ENCODE peak calls at places on chromosomes 13 and 19, in six cellular contexts. T, Y, R, J, Q and M are unnamed samples. For H3K9me3, the result is how much of the 10 kb centered on the place peaks cover.

GRCh38 chr13:110226051-110226562 is 80.8 kb downstream of the COL4A1 start:
- DNase-seq in T (no peak), Y (no peak), R (peak), J (no peak), Q (peak), M (no peak)

GRCh38 chr13:83150616-83151307 is 731.5 kb downstream of the SLITRK1 start:
- DNase-seq in T (no peak), Y (no peak), R (no peak), J (no peak), Q (no peak), M (peak)

GRCh38 chr19:6501740-6502648 is at the start of gene TUBB4A:
- DNase-seq in T (peak), Y (peak), R (no peak), J (no peak), Q (no peak), M (peak)

GRCh38 chr19:5254543-5254942 is 86.1 kb downstream of the PTPRS start:
- DNase-seq in T (no peak), Y (no peak), R (no peak), J (no peak), Q (no peak), M (no peak)

GRCh38 chr13:56869671-56870070 is 271.0 kb upstream of the PRR20A start:
- DNase-seq in T (no peak), Y (no peak), R (no peak), J (no peak), Q (no peak), M (no peak)

GRCh38 chr13:35702316-35702715 is 225.8 kb upstream of the MAB21L1 start:
- DNase-seq in T (no peak), Y (no peak), R (no peak), J (no peak), Q (no peak), M (no peak)

GRCh38 chr19:39590265-39590664 is 12.1 kb upstream of the LGALS13 start:
- DNase-seq in T (no peak), Y (no peak), R (no peak), J (no peak), Q (no peak), M (peak)

GRCh38 chr13:28582225-28582891 is 76.6 kb upstream of the POMP start:
- DNase-seq in T (no peak), Y (no peak), R (no peak), J (no peak), Q (no peak), M (peak)

GRCh38 chr13:69565334-69565733 is 542.3 kb upstream of the ATXN8OS start:
- DNase-seq in T (no peak), Y (no peak), R (peak), J (no peak), Q (no peak), M (peak)

GRCh38 chr13:78978381-78978998 is 319.5 kb upstream of the OBI1 start:
- DNase-seq in T (peak), Y (no peak), R (peak), J (peak), Q (peak), M (peak)

GRCh38 chr13:79741006-79741405 is 260.1 kb downstream of the NDFIP2 start:
- DNase-seq in T (no peak), Y (no peak), R (peak), J (peak), Q (no peak), M (peak)

GRCh38 chr13:49298903-49299605 is 51.3 kb downstream of the CDADC1 start:
- DNase-seq in T (no peak), Y (no peak), R (no peak), J (no peak), Q (no peak), M (no peak)

GRCh38 chr13:112980441-112980840 is 11.4 kb downstream of the MCF2L start:
- DNase-seq in T (no peak), Y (no peak), R (no peak), J (no peak), Q (no peak), M (no peak)

GRCh38 chr13:49649244-49649962 is 21.1 kb downstream of the ARL11 start:
- DNase-seq in T (no peak), Y (no peak), R (peak), J (no peak), Q (peak), M (peak)

GRCh38 chr13:29362849-29363604 is 232.5 kb downstream of the SLC7A1 start:
- DNase-seq in T (peak), Y (no peak), R (peak), J (peak), Q (peak), M (peak)

GRCh38 chr19:54415208-54415900 is at the start of gene TTYH1:
- DNase-seq in T (no peak), Y (no peak), R (no peak), J (no peak), Q (no peak), M (no peak)

GRCh38 chr13:114113961-114114360 is 18.5 kb downstream of the RASA3 start:
- DNase-seq in T (no peak), Y (no peak), R (no peak), J (no peak), Q (no peak), M (no peak)

GRCh38 chr19:55795021-55795420 is 26.1 kb downstream of the RFPL4AL1 start:
- DNase-seq in T (no peak), Y (no peak), R (no peak), J (no peak), Q (no peak), M (no peak)

GRCh38 chr13:112859128-112859816 is 109.7 kb upstream of the MCF2L start:
- DNase-seq in T (no peak), Y (no peak), R (no peak), J (no peak), Q (no peak), M (no peak)

GRCh38 chr19:55652311-55653078 is 2.3 kb upstream of the U2AF2 start:
- DNase-seq in T (no peak), Y (no peak), R (no peak), J (no peak), Q (no peak), M (no peak)

GRCh38 chr19:17922138-17922537 is 10.7 kb upstream of the CCDC124 start:
- DNase-seq in T (no peak), Y (no peak), R (no peak), J (no peak), Q (no peak), M (no peak)

GRCh38 chr19:10852098-10852800 is 4.0 kb downstream of the C19orf38 start:
- DNase-seq in T (no peak), Y (no peak), R (peak), J (peak), Q (peak), M (peak)

GRCh38 chr19:10850631-10851030 is 2.4 kb downstream of the C19orf38 start:
- DNase-seq in T (no peak), Y (no peak), R (no peak), J (no peak), Q (no peak), M (no peak)

GRCh38 chr19:10852941-10853340 is 4.7 kb downstream of the C19orf38 start:
- DNase-seq in T (no peak), Y (no peak), R (no peak), J (no peak), Q (no peak), M (no peak)

GRCh38 chr19:10846500-10847202 is 1.6 kb upstream of the C19orf38 start:
- DNase-seq in T (no peak), Y (no peak), R (no peak), J (no peak), Q (no peak), M (no peak)

GRCh38 chr19:10848208-10848843 is at the start of gene C19orf38:
- DNase-seq in T (no peak), Y (no peak), R (no peak), J (no peak), Q (no peak), M (peak)
- H3K4me3 ChIP-seq in T (no peak), Y (no peak), R (no peak), J (peak), Q (no peak), M (no peak)

DNA sequence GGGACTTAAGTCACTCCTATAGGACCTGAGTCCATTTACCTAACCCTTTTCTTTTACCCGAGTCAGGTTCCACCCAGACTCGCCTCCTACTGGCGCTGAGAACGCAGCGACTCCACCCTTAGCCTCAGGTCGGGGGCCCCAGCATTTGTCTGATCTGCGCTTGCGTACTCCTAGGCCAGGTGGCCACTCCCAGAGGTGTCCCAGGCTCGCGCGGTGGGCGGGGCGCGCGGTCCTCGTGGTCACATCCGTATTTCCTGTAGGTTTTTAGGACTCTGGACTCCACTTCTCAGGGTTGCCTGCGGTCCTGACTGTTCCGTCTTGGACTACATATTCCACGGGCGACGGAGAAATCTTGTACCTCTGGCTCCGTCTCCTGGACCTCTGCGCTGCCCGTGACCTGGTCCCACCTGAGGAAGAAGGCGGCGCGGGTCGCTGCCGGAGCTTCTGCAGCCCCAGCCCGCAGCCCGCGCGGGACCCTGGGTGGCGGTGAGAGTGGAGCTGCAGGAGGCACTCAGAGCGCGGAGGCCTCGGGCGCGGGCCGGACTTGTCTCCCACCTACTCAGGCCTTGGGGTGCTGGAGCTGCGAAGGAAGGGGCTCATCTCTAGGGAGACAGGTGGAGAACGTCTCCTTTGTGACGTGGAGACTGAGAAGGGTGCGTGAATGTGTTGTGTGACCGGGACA is 11.0 kb upstream of the ZNF573 start:
- DNase-seq in T (no peak), Y (no peak), R (no peak), J (no peak), Q (no peak), M (no peak)
- H3K9me3 ChIP-seq in T (under half), Y (half or more), R (under half), J (under half), Q (under half), M (under half)

GRCh38 chr19:3275583-3276340 is 51.3 kb downstream of the CELF5 start:
- DNase-seq in T (peak), Y (peak), R (peak), J (peak), Q (peak), M (peak)

GRCh38 chr19:3275068-3275582 is 50.7 kb downstream of the CELF5 start:
- DNase-seq in T (no peak), Y (no peak), R (no peak), J (no peak), Q (no peak), M (no peak)

GRCh38 chr19:3274245-3275067 is 50.0 kb downstream of the CELF5 start:
- DNase-seq in T (no peak), Y (no peak), R (no peak), J (no peak), Q (no peak), M (no peak)

GRCh38 chr19:3277649-3278048 is 53.2 kb downstream of the CELF5 start:
- DNase-seq in T (no peak), Y (no peak), R (no peak), J (no peak), Q (no peak), M (no peak)

DNA sequence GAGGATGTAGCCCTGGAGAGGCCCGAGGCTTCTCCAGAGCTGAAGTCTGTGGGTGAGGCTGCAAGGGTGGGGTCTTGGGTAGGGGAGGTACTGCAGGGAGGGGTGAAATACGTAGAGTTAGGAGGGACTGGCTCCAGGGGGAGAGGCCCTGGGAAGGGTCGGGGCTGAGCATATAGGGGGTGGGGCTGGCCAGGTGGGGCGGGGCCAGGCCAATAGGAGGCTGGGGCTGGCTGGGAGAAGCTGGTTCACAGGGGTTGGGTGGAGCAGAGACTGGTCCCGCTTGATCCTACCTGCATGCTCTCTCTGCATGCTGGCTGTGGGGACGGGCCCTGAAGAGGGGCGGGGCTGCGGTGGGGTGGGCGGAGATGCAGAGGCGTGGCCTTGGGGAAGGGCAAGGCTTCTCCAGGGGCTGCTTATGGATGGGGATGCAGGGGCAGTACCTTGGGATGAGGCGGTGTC is 51.9 kb downstream of the CELF5 start:
- DNase-seq in T (no peak), Y (no peak), R (no peak), J (no peak), Q (no peak), M (no peak)
- H3K4me3 ChIP-seq in T (no peak), Y (no peak), R (no peak), J (no peak), Q (no peak), M (peak)

GRCh38 chr19:12187625-12188024 is 24.7 kb downstream of the ZNF136 start:
- DNase-seq in T (no peak), Y (no peak), R (no peak), J (no peak), Q (no peak), M (no peak)
- H3K9me3 ChIP-seq in T (under half), Y (half or more), R (half or more), J (half or more), Q (half or more), M (under half)

DNA sequence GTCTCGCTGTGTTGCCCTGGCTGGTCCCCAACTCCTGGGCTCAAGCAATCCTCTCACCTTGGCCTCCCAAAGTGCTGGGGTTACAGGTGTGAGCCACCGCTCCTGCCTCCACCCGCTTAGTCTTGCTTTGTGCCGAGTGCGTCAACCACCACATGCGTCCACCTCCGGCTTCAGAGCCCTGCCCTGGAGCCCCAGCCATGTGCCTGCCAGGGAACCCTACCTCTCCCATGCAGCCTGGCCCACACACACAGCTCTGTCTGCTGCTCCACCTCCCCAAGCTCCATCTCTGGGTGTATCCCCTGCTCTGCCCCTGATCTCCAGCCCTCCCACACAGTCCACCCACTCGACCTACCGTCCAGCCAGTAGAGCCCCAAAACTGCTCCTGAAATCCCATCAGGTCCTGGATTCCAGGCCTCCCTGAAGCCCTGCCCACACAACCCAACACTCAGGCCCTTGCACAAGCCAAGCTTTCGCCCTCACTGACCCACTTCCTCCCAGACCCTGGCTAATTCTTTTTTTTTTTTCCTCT is 9.5 kb downstream of the CYP2F1 start:
- DNase-seq in T (no peak), Y (no peak), R (no peak), J (no peak), Q (no peak), M (peak)
- H3K4me3 ChIP-seq in T (no peak), Y (no peak), R (no peak), J (no peak), Q (no peak), M (no peak)

GRCh38 chr13:33665776-33666175 is 152.2 kb upstream of the RFC3 start:
- DNase-seq in T (no peak), Y (no peak), R (no peak), J (no peak), Q (no peak), M (no peak)

GRCh38 chr13:33657274-33657673 is 160.7 kb upstream of the RFC3 start:
- DNase-seq in T (no peak), Y (no peak), R (no peak), J (no peak), Q (no peak), M (no peak)

GRCh38 chr13:33659894-33660293 is 158.1 kb upstream of the RFC3 start:
- DNase-seq in T (no peak), Y (no peak), R (no peak), J (no peak), Q (no peak), M (no peak)

DNA sequence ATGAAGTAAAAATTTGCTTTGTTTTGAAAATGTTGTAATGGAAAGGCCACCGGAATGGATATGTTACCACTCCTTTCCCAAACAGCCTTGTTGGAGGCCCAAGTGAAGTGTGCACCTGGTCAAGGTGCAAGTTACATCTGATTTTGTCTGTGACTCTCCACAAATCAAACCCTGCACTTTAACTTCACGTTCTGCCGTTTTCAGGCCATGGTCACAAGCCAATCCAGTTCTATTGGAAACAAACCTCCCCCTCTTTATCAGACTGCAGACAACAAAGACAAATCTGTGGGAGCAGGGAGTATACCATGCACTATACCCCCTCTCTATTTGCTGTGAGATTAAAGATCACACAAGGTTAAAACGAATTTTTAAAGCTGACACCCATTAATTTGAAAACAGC is 155.6 kb upstream of the RFC3 start:
- DNase-seq in T (no peak), Y (no peak), R (no peak), J (no peak), Q (no peak), M (no peak)
- H3K9me3 ChIP-seq in T (under half), Y (under half), R (under half), J (under half), Q (under half), M (under half)

GRCh38 chr19:3632098-3632497 is 5.5 kb upstream of the CACTIN start:
- DNase-seq in T (no peak), Y (no peak), R (no peak), J (no peak), Q (no peak), M (no peak)
- H3K4me3 ChIP-seq in T (no peak), Y (no peak), R (no peak), J (no peak), Q (no peak), M (no peak)

DNA sequence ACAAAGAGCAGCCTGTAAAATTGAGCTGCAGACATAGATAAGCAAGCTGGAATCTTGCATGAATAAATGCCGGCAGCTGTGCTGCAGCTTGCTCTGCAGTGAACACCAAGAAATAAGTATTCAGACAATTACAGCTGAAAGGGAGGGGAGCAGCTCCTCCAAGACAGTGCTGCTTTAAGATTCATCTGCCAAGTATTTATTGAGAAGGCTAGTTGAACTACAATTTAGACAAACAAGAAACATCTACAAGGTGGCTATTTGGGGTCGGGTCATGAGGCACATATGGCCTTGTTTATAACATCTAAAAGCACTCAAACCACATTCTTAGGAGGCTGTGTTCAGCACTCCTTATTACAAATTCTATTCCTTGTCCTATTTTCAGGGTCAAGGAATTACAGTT is 34.9 kb downstream of the ZNF726 start:
- DNase-seq in T (no peak), Y (no peak), R (no peak), J (no peak), Q (no peak), M (no peak)
- H3K9me3 ChIP-seq in T (under half), Y (under half), R (under half), J (under half), Q (under half), M (under half)

GRCh38 chr19:2561895-2562294 is 86.0 kb downstream of the GADD45B start:
- DNase-seq in T (no peak), Y (peak), R (no peak), J (no peak), Q (no peak), M (no peak)
- H3K4me3 ChIP-seq in T (no peak), Y (no peak), R (no peak), J (no peak), Q (no peak), M (no peak)